ENCODE peak calls at places on chromosome 4, in four cellular contexts. One of them, this sample, is unnamed. For H3K4me1, the result is how much of the 10 kb centered on the place peaks cover.

GRCh38 chr4:146335763-146336412 is 121.5 kb downstream of the REELD1 start:
- DNase-seq in SK-N-SH: no peak
- DNase-seq in lower lobe of right lung: no peak
- DNase-seq in effector memory CD4-positive, alpha-beta T cell: no peak
- DNase-seq in this sample: no peak

GRCh38 chr4:25029479-25030282 is 1.1 kb downstream of the LGI2 start:
- DNase-seq in lower lobe of right lung: no peak
- DNase-seq in SK-N-SH: peak
- DNase-seq in effector memory CD4-positive, alpha-beta T cell: no peak
- DNase-seq in this sample: no peak

GRCh38 chr4:32161382-32161781 is 1441.2 kb downstream of the PCDH7 start:
- DNase-seq in lower lobe of right lung: no peak
- DNase-seq in SK-N-SH: no peak
- DNase-seq in effector memory CD4-positive, alpha-beta T cell: no peak
- DNase-seq in this sample: no peak

GRCh38 chr4:104128850-104129213 is 365.9 kb downstream of the CXXC4 start:
- DNase-seq in lower lobe of right lung: no peak
- DNase-seq in effector memory CD4-positive, alpha-beta T cell: no peak
- DNase-seq in SK-N-SH: no peak
- DNase-seq in this sample: no peak

GRCh38 chr4:17284323-17285175 is 227.3 kb downstream of the QDPR start:
- DNase-seq in lower lobe of right lung: no peak
- DNase-seq in effector memory CD4-positive, alpha-beta T cell: no peak
- DNase-seq in SK-N-SH: no peak
- DNase-seq in this sample: no peak

GRCh38 chr4:121726642-121727268 is 30.0 kb upstream of the ANXA5 start:
- DNase-seq in lower lobe of right lung: no peak
- DNase-seq in effector memory CD4-positive, alpha-beta T cell: no peak
- DNase-seq in SK-N-SH: peak
- DNase-seq in this sample: peak

GRCh38 chr4:41203841-41204240 is 10.5 kb downstream of the APBB2 start:
- DNase-seq in effector memory CD4-positive, alpha-beta T cell: no peak
- DNase-seq in lower lobe of right lung: no peak
- DNase-seq in SK-N-SH: no peak
- DNase-seq in this sample: no peak

GRCh38 chr4:186553717-186554116 is 1.6 kb downstream of the MTNR1A start:
- DNase-seq in SK-N-SH: no peak
- DNase-seq in effector memory CD4-positive, alpha-beta T cell: no peak
- DNase-seq in lower lobe of right lung: no peak
- DNase-seq in this sample: no peak

GRCh38 chr4:88522702-88523324 is 763 bp downstream of the PYURF start:
- DNase-seq in lower lobe of right lung: peak
- DNase-seq in SK-N-SH: peak
- DNase-seq in effector memory CD4-positive, alpha-beta T cell: no peak
- DNase-seq in this sample: peak

GRCh38 chr4:154741877-154742851 is 1.6 kb upstream of the LRAT start:
- DNase-seq in lower lobe of right lung: no peak
- DNase-seq in effector memory CD4-positive, alpha-beta T cell: no peak
- DNase-seq in SK-N-SH: peak
- DNase-seq in this sample: no peak

DNA sequence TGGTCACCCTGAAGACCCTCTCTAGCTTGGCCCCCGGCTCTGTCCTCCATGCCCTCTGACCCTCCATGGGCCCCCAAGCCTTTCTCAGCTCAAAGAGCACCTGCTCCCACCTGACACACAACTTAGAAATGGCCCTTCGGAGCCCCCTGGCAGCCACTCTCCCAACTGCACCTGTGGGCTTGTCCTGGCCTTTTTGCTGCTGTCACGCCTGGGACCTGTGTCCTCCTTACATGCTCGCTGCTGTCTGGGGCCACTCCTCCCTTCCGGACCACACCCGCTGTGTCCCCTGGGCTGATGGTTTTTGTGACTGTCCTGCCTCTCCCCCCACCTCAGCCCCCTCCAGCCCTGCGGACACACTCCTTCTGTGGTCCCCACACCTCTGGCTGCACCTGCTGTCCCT is 106.2 kb upstream of the AFAP1 start:
- DNase-seq in SK-N-SH: no peak
- DNase-seq in lower lobe of right lung: no peak
- DNase-seq in effector memory CD4-positive, alpha-beta T cell: no peak
- DNase-seq in this sample: no peak
- H3K4me1 ChIP-seq in SK-N-SH: under half
- H3K4me1 ChIP-seq in lower lobe of right lung: under half
- H3K4me1 ChIP-seq in effector memory CD4-positive, alpha-beta T cell: under half
- H3K4me1 ChIP-seq in this sample: under half

GRCh38 chr4:75673959-75674328 is 733 bp upstream of the G3BP2 start:
- DNase-seq in lower lobe of right lung: no peak
- DNase-seq in effector memory CD4-positive, alpha-beta T cell: no peak
- DNase-seq in SK-N-SH: no peak
- DNase-seq in this sample: no peak
- H3K4me1 ChIP-seq in lower lobe of right lung: under half
- H3K4me1 ChIP-seq in effector memory CD4-positive, alpha-beta T cell: under half
- H3K4me1 ChIP-seq in SK-N-SH: under half
- H3K4me1 ChIP-seq in this sample: under half

GRCh38 chr4:158798062-158798461 is 29.2 kb downstream of the FNIP2 start:
- DNase-seq in lower lobe of right lung: no peak
- DNase-seq in effector memory CD4-positive, alpha-beta T cell: no peak
- DNase-seq in SK-N-SH: no peak
- DNase-seq in this sample: no peak
- H3K4me1 ChIP-seq in lower lobe of right lung: under half
- H3K4me1 ChIP-seq in effector memory CD4-positive, alpha-beta T cell: under half
- H3K4me1 ChIP-seq in SK-N-SH: under half
- H3K4me1 ChIP-seq in this sample: under half

GRCh38 chr4:173242466-173243250 is 74.0 kb downstream of the GALNT7 start:
- DNase-seq in SK-N-SH: no peak
- DNase-seq in effector memory CD4-positive, alpha-beta T cell: no peak
- DNase-seq in lower lobe of right lung: no peak
- DNase-seq in this sample: no peak

GRCh38 chr4:173240696-173241095 is 72.1 kb downstream of the GALNT7 start:
- DNase-seq in effector memory CD4-positive, alpha-beta T cell: no peak
- DNase-seq in SK-N-SH: no peak
- DNase-seq in lower lobe of right lung: no peak
- DNase-seq in this sample: no peak

GRCh38 chr4:173246719-173247118 is 78.1 kb downstream of the GALNT7 start:
- DNase-seq in lower lobe of right lung: no peak
- DNase-seq in effector memory CD4-positive, alpha-beta T cell: no peak
- DNase-seq in SK-N-SH: no peak
- DNase-seq in this sample: no peak

GRCh38 chr4:173243917-173244658 is 75.5 kb downstream of the GALNT7 start:
- DNase-seq in lower lobe of right lung: no peak
- DNase-seq in SK-N-SH: no peak
- DNase-seq in effector memory CD4-positive, alpha-beta T cell: no peak
- DNase-seq in this sample: no peak

GRCh38 chr4:173243321-173243720 is 74.7 kb downstream of the GALNT7 start:
- DNase-seq in effector memory CD4-positive, alpha-beta T cell: no peak
- DNase-seq in lower lobe of right lung: no peak
- DNase-seq in SK-N-SH: no peak
- DNase-seq in this sample: no peak
- H3K4me1 ChIP-seq in effector memory CD4-positive, alpha-beta T cell: under half
- H3K4me1 ChIP-seq in lower lobe of right lung: under half
- H3K4me1 ChIP-seq in SK-N-SH: under half
- H3K4me1 ChIP-seq in this sample: under half

GRCh38 chr4:13912436-13912835 is 284.9 kb upstream of the BOD1L1 start:
- DNase-seq in lower lobe of right lung: no peak
- DNase-seq in effector memory CD4-positive, alpha-beta T cell: no peak
- DNase-seq in SK-N-SH: no peak
- DNase-seq in this sample: no peak

GRCh38 chr4:13911256-13911655 is 283.7 kb upstream of the BOD1L1 start:
- DNase-seq in lower lobe of right lung: no peak
- DNase-seq in effector memory CD4-positive, alpha-beta T cell: no peak
- DNase-seq in SK-N-SH: no peak
- DNase-seq in this sample: no peak

GRCh38 chr4:13917010-13917409 is 289.5 kb upstream of the BOD1L1 start:
- DNase-seq in lower lobe of right lung: no peak
- DNase-seq in SK-N-SH: no peak
- DNase-seq in effector memory CD4-positive, alpha-beta T cell: no peak
- DNase-seq in this sample: no peak

GRCh38 chr4:13910556-13910955 is 283.0 kb upstream of the BOD1L1 start:
- DNase-seq in effector memory CD4-positive, alpha-beta T cell: no peak
- DNase-seq in lower lobe of right lung: no peak
- DNase-seq in SK-N-SH: no peak
- DNase-seq in this sample: no peak

DNA sequence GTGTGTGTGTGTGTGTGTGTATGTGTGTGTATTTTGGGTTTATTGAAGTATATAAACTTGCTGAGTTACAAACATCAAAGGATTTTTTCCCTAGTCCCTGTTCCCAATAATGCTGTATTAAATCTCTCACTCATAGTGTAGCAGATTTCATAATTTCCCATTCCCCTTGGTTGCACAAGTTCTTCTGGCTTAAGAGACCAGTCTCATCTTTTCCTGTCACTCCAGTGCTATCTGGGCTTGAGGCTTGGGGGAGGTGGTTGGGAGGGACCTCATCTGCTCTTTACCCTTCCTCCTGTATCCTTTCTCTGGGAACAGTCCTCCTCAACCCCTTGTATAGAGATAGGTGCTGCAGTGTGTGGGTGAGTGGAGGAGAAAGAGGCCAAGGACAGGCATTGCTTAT is 285.4 kb upstream of the BOD1L1 start:
- DNase-seq in effector memory CD4-positive, alpha-beta T cell: no peak
- DNase-seq in SK-N-SH: no peak
- DNase-seq in lower lobe of right lung: no peak
- DNase-seq in this sample: no peak
- H3K4me1 ChIP-seq in effector memory CD4-positive, alpha-beta T cell: under half
- H3K4me1 ChIP-seq in SK-N-SH: under half
- H3K4me1 ChIP-seq in lower lobe of right lung: under half
- H3K4me1 ChIP-seq in this sample: under half

This sample was measured in CD4-positive, alpha-beta memory T cell.